ENCODE peak calls at places on chromosomes 2 and 18, in four cellular contexts. X is endothelial cell of umbilical vein, L is K562, I is GM12878. P is an unnamed sample.

GRCh38 chr2:77387324-77387723 is 134.9 kb downstream of the LRRTM4 start:
- DNase-seq in X (no peak), L (no peak), I (no peak), P (no peak)

GRCh38 chr2:235936493-235936892 is 231.7 kb downstream of the GBX2 start:
- DNase-seq in X (peak; percentile 28), L (peak; percentile 9), I (no peak), P (no peak)

GRCh38 chr18:22433960-22434359 is 16.2 kb upstream of the CTAGE1 start:
- DNase-seq in X (no peak), L (no peak), I (no peak), P (peak; percentile 17)

GRCh38 chr2:80303006-80303741 is 1.4 kb downstream of the LRRTM1 start:
- DNase-seq in X (no peak), L (no peak), I (no peak), P (no peak)

GRCh38 chr2:47269316-47270232 is 114.5 kb upstream of the STPG4 start:
- DNase-seq in X (peak; percentile 88), L (no peak), I (no peak), P (peak; percentile 99)

GRCh38 chr2:37326285-37326684 is 1.7 kb upstream of the PRKD3 start:
- DNase-seq in X (peak; percentile 57), L (no peak), I (no peak), P (peak; percentile 86)

GRCh38 chr2:45452866-45453265 is 158.2 kb downstream of the SRBD1 start:
- DNase-seq in X (no peak), L (no peak), I (no peak), P (peak; percentile 96)

GRCh38 chr2:9002637-9003365 is 683 bp downstream of the MBOAT2 start:
- DNase-seq in X (peak; percentile 33), L (no peak), I (no peak), P (no peak)

GRCh38 chr2:180291552-180292421 is 284.7 kb upstream of the CWC22 start:
- DNase-seq in X (no peak), L (no peak), I (no peak), P (peak; percentile 77)

GRCh38 chr2:109266511-109266910 is 137.5 kb downstream of the SH3RF3 start:
- DNase-seq in X (no peak), L (no peak), I (no peak), P (no peak)

GRCh38 chr2:174787485-174788205 is 23.4 kb upstream of the CHRNA1 start:
- DNase-seq in X (peak; percentile 30), L (no peak), I (no peak), P (peak; percentile 100)

GRCh38 chr2:241551998-241552737 is 6.4 kb upstream of the BOK start:
- DNase-seq in X (no peak), L (no peak), I (no peak), P (no peak)

GRCh38 chr2:234953116-234954031 is 1.6 kb downstream of the SH3BP4 start:
- DNase-seq in X (peak; percentile 47), L (no peak), I (no peak), P (no peak)

GRCh38 chr18:48228301-48228715 is 180.9 kb downstream of the ZBTB7C start:
- DNase-seq in X (no peak), L (no peak), I (no peak), P (no peak)

GRCh38 chr2:233049194-233049761 is 10.9 kb upstream of the INPP5D start:
- DNase-seq in X (no peak), L (no peak), I (no peak), P (no peak)

GRCh38 chr18:34801769-34802168 is 91.7 kb downstream of the DTNA start:
- DNase-seq in X (no peak), L (no peak), I (no peak), P (peak; percentile 72)

GRCh38 chr18:34805117-34805882 is 95.2 kb downstream of the DTNA start:
- DNase-seq in X (no peak), L (no peak), I (no peak), P (no peak)

GRCh38 chr18:34806527-34806926 is 96.4 kb downstream of the DTNA start:
- DNase-seq in X (peak; percentile 34), L (no peak), I (no peak), P (no peak)

GRCh38 chr18:34802938-34803337 is 92.8 kb downstream of the DTNA start:
- DNase-seq in X (no peak), L (no peak), I (no peak), P (peak; percentile 29)

GRCh38 chr18:34803877-34804276 is 93.8 kb downstream of the DTNA start:
- DNase-seq in X (no peak), L (no peak), I (no peak), P (no peak)
- TF ChIP-seq FOS in X (no peak), L (no peak), I (no peak), P (no peak)

GRCh38 chr2:73197579-73197978 is 4.8 kb upstream of the NOTO start:
- DNase-seq in X (no peak), L (no peak), I (no peak), P (no peak)

GRCh38 chr2:73205611-73206010 is 3.2 kb downstream of the NOTO start:
- DNase-seq in X (no peak), L (no peak), I (no peak), P (no peak)

GRCh38 chr2:73208258-73208657 is 5.8 kb upstream of the SMYD5 start:
- DNase-seq in X (no peak), L (no peak), I (no peak), P (no peak)

GRCh38 chr2:73203055-73203681 is 794 bp downstream of the NOTO start:
- DNase-seq in X (no peak), L (no peak), I (no peak), P (no peak)

DNA sequence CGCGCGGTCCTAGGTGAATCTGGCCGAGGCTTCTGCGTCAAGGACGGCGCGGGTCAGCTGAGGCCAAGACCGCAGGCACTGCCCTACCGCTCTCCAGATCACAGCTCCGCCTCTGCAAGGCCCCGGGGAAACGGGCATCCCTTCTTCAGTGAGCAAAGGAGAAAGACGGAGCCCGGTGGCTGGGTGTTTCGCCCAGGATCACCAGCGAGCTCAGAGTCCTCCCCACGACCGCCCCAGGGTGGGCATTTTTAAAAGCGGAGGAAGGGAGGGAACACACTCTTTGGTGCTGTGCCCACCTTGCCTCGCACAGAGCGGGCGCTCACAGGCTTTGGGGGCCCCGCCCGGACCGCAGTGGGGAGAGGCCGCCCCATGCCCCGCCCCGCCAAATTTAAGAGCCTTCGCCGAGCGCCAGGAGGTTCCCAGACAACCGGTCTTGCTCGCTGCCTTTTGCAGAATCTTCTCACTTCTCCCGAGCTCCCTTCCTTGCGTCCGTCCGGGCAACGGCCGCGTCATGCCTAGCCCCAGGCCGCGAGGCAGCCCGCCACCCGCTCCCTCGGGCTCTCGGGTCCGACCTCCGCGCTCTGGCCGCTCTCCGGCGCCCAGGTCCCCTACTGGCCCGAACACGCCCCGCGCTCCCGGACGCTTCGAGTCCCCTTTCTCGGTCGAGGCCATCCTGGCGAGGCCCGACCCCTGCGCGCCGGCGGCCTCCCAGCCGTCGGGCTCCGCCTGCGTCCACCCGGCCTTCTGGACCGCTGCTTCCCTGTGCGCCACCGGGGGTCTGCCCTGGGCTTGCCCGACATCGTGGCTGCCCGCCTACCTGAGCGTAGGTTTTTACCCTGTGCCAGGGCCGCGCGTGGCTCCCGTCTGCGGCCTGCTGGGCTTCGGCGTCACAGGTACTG is at the start of gene NOTO:
- DNase-seq in X (no peak), L (no peak), I (no peak), P (no peak)
- TF ChIP-seq FOS in X (no peak), L (no peak), I (no peak), P (no peak)

GRCh38 chr18:25093131-25093530 is 258.8 kb downstream of the ZNF521 start:
- DNase-seq in X (no peak), L (no peak), I (no peak), P (no peak)

GRCh38 chr18:25099838-25100393 is 252.1 kb downstream of the ZNF521 start:
- DNase-seq in X (peak; percentile 63), L (no peak), I (no peak), P (peak; percentile 40)

GRCh38 chr18:25102657-25103056 is 249.3 kb downstream of the ZNF521 start:
- DNase-seq in X (peak; percentile 54), L (no peak), I (no peak), P (no peak)

GRCh38 chr18:25097119-25098114 is 254.5 kb downstream of the ZNF521 start:
- DNase-seq in X (peak; percentile 87), L (no peak), I (no peak), P (peak; percentile 73)
- TF ChIP-seq FOS in X (peak; percentile 88), L (no peak), I (no peak), P (peak; percentile 27)

GRCh38 chr18:54150226-54150625 is 74.2 kb downstream of the MBD2 start:
- DNase-seq in X (no peak), L (no peak), I (no peak), P (no peak)

GRCh38 chr18:54149078-54149697 is 75.3 kb downstream of the MBD2 start:
- DNase-seq in X (peak; percentile 94), L (peak; percentile 24), I (peak; percentile 69), P (peak; percentile 88)

GRCh38 chr18:54154231-54154630 is 70.2 kb downstream of the MBD2 start:
- DNase-seq in X (no peak), L (no peak), I (no peak), P (no peak)

GRCh38 chr18:54148678-54149077 is 75.8 kb downstream of the MBD2 start:
- DNase-seq in X (no peak), L (no peak), I (no peak), P (no peak)

DNA sequence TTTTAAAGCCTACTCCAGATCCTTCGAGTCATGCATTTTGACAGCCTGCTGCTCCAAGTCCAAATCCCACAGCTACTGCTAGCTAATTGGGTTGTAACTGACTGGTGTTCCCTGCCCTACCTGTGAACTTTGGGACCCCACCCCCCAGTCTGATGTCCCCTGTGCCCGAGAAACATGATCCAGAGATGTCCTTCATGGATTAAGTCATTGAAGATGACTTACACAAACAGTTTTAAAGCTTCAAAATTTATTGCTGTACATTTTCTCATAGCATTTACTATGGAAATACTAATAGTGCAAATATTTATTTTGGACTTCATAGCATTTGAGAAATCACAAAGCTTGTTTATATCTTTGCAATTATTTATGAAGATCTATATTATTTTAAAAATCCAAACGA is 73.1 kb downstream of the MBD2 start:
- DNase-seq in X (no peak), L (no peak), I (no peak), P (no peak)
- TF ChIP-seq FOS in X (no peak), L (no peak), I (no peak), P (no peak)